ENCODE peak calls at places on chromosome 2, in eight cellular contexts. H is astrocyte of the spinal cord; V is NCI-H1694; A is HFFc6; P is substantia nigra; M is activated CD8-positive, alpha-beta memory T cell treated with anti-CD3 and anti-CD28 coated beads, Interleukin-2, amount 50 U/mL, for 4 hours; C is H54; Q is GF-D8. U is an unnamed sample.

GRCh38 chr2:57862153-57862552 is 184.5 kb upstream of the VRK2 start:
- DNase-seq in H (no peak), V (no peak), A (no peak), P (no peak), M (no peak), C (no peak), Q (no peak), U (no peak)

GRCh38 chr2:206823178-206823577 is 57.8 kb downstream of the FASTKD2 start:
- DNase-seq in H (no peak), V (no peak), A (no peak), P (no peak), M (no peak), C (no peak), Q (no peak), U (no peak)

GRCh38 chr2:22981785-22982184 is 403.2 kb upstream of the KLHL29 start:
- DNase-seq in H (no peak), V (no peak), A (no peak), P (no peak), M (no peak), C (no peak), Q (no peak), U (no peak)

GRCh38 chr2:183359867-183360266 is 235.6 kb downstream of the NUP35 start:
- DNase-seq in H (peak), V (no peak), A (no peak), P (no peak), M (no peak), C (no peak), Q (no peak), U (no peak)

GRCh38 chr2:191311627-191312026 is 66.4 kb downstream of the MYO1B start:
- DNase-seq in H (peak), V (no peak), A (peak), P (no peak), M (no peak), C (no peak), Q (no peak), U (no peak)

GRCh38 chr2:74554821-74555531 is 456 bp downstream of the DOK1 start:
- DNase-seq in H (no peak), V (no peak), A (no peak), P (no peak), M (peak), C (peak), Q (no peak), U (peak)

GRCh38 chr2:86275384-86275799 is 62.0 kb downstream of the REEP1 start:
- DNase-seq in H (no peak), V (no peak), A (no peak), P (no peak), M (no peak), C (no peak), Q (no peak), U (no peak)

GRCh38 chr2:101057051-101057933 is 55.2 kb downstream of the RPL31 start:
- DNase-seq in H (no peak), V (no peak), A (no peak), P (no peak), M (no peak), C (no peak), Q (no peak), U (no peak)

GRCh38 chr2:98703738-98704137 is 27.2 kb downstream of the MGAT4A start:
- DNase-seq in H (no peak), V (no peak), A (no peak), P (no peak), M (no peak), C (no peak), Q (no peak), U (no peak)

GRCh38 chr2:231104115-231104713 is 20.6 kb downstream of the HTR2B start:
- DNase-seq in H (peak), V (peak), A (peak), P (no peak), M (peak), C (peak), Q (peak), U (no peak)

GRCh38 chr2:235669983-235670962 is 176.4 kb downstream of the AGAP1 start:
- DNase-seq in H (peak), V (no peak), A (peak), P (peak), M (no peak), C (no peak), Q (no peak), U (no peak)

GRCh38 chr2:72024451-72025175 is 123.0 kb downstream of the CYP26B1 start:
- DNase-seq in H (no peak), V (no peak), A (no peak), P (no peak), M (no peak), C (no peak), Q (no peak), U (no peak)

GRCh38 chr2:224408676-224409075 is 6.8 kb upstream of the FAM124B start:
- DNase-seq in H (no peak), V (no peak), A (no peak), P (no peak), M (no peak), C (no peak), Q (no peak), U (no peak)

GRCh38 chr2:14634223-14634884 is 1.8 kb downstream of the LRATD1 start:
- DNase-seq in H (peak), V (peak), A (no peak), P (peak), M (no peak), C (no peak), Q (no peak), U (no peak)

GRCh38 chr2:238100049-238100820 is at the start of gene ESPNL:
- DNase-seq in H (no peak), V (no peak), A (no peak), P (no peak), M (peak), C (no peak), Q (no peak), U (no peak)

GRCh38 chr2:118168606-118169005 is 80.3 kb downstream of the INSIG2 start:
- DNase-seq in H (no peak), V (no peak), A (no peak), P (no peak), M (no peak), C (no peak), Q (no peak), U (no peak)

GRCh38 chr2:112480540-112481049 is 1.4 kb upstream of the TTL start:
- DNase-seq in H (no peak), V (no peak), A (no peak), P (no peak), M (peak), C (no peak), Q (no peak), U (no peak)

GRCh38 chr2:149601141-149601796 is 13.7 kb upstream of the MMADHC start:
- DNase-seq in H (peak), V (no peak), A (no peak), P (no peak), M (no peak), C (no peak), Q (no peak), U (no peak)

GRCh38 chr2:40395169-40396023 is 56.5 kb downstream of the SLC8A1 start:
- DNase-seq in H (no peak), V (no peak), A (no peak), P (no peak), M (no peak), C (no peak), Q (no peak), U (no peak)

U was measured in natural killer cell treated with Interleukin-12 subunit alpha and Interleukin-12 subunit beta and Interleukin-15 and Interleukin-18, amount 100 ng/mL, for 72 hours.